ENCODE peak calls at places on chromosomes 4 and X, in eight cellular contexts. E is stimulated activated CD4-positive, alpha-beta T cell treated with anti-CD3 and anti-CD28 coated beads, Interleukin-4, amount 100 ng/mL, for 24 hours; C is progenitor cell of endocrine pancreas; W is stimulated activated CD8-positive, alpha-beta memory T cell treated with anti-CD3 and anti-CD28 coated beads, Interleukin-4, amount 100 ng/mL, for 4 hours; V is NCI-H82; I is astrocyte of the hippocampus; R is heart right ventricle; Q is activated CD8-positive, alpha-beta memory T cell treated with anti-CD3 and anti-CD28 coated beads for 48 hours. B is an unnamed sample.

GRCh38 chr4:4518747-4519146 is 23.1 kb downstream of the STX18 start:
- DNase-seq in E (no peak), C (no peak), W (no peak), V (no peak), I (no peak), R (no peak), Q (no peak), B (no peak)

GRCh38 chrX:122816288-122816687 is 367.8 kb upstream of the GRIA3 start:
- DNase-seq in E (no peak), C (no peak), W (no peak), V (no peak), I (no peak), R (no peak), Q (no peak), B (no peak)

GRCh38 chr4:40306203-40306602 is 28.9 kb upstream of the CHRNA9 start:
- DNase-seq in E (no peak), C (no peak), W (no peak), V (no peak), I (no peak), R (no peak), Q (no peak), B (no peak)

GRCh38 chrX:70553516-70553915 is 108.9 kb downstream of the DLG3 start:
- DNase-seq in E (no peak), C (no peak), W (no peak), V (no peak), I (no peak), R (no peak), Q (no peak), B (no peak)

GRCh38 chr4:26522478-26522877 is 32.2 kb upstream of the CCKAR start:
- DNase-seq in E (no peak), C (no peak), W (no peak), V (no peak), I (peak; percentile 42), R (no peak), Q (no peak), B (peak; percentile 65)

GRCh38 chr4:71711044-71711984 is 72.6 kb downstream of the GC start:
- DNase-seq in E (no peak), C (no peak), W (no peak), V (peak; percentile 87), I (no peak), R (no peak), Q (no peak), B (no peak)

GRCh38 chrX:133185938-133186337 is 32.2 kb downstream of the TFDP3 start:
- DNase-seq in E (no peak), C (no peak), W (no peak), V (no peak), I (no peak), R (no peak), Q (no peak), B (no peak)

GRCh38 chr4:21134994-21135393 is 434.7 kb downstream of the PACRGL start:
- DNase-seq in E (no peak), C (no peak), W (no peak), V (peak; percentile 68), I (peak; percentile 59), R (no peak), Q (no peak), B (peak; percentile 4)

GRCh38 chrX:54423161-54423888 is 16.9 kb upstream of the TSR2 start:
- DNase-seq in E (no peak), C (no peak), W (no peak), V (no peak), I (no peak), R (no peak), Q (no peak), B (peak; percentile 13)

GRCh38 chr4:170374770-170375169 is 285.0 kb upstream of the AADAT start:
- DNase-seq in E (no peak), C (no peak), W (no peak), V (peak; percentile 50), I (peak; percentile 4), R (no peak), Q (no peak), B (no peak)

GRCh38 chr4:47032405-47033106 is 1.2 kb downstream of the GABRB1 start:
- DNase-seq in E (peak; percentile 28), C (peak; percentile 75), W (no peak), V (peak; percentile 86), I (peak; percentile 81), R (peak; percentile 59), Q (no peak), B (peak; percentile 33)

GRCh38 chrX:112866175-112866574 is 25.5 kb upstream of the AMOT start:
- DNase-seq in E (no peak), C (no peak), W (no peak), V (no peak), I (no peak), R (no peak), Q (no peak), B (no peak)

GRCh38 chr4:121091941-121092340 is 19.6 kb upstream of the NDNF start:
- DNase-seq in E (no peak), C (no peak), W (no peak), V (no peak), I (no peak), R (no peak), Q (no peak), B (no peak)

GRCh38 chr4:95701500-95701899 is 138.4 kb upstream of the PDHA2 start:
- DNase-seq in E (no peak), C (no peak), W (no peak), V (peak; percentile 74), I (peak; percentile 78), R (no peak), Q (no peak), B (no peak)

GRCh38 chr4:25406081-25406692 is 29.1 kb downstream of the ANAPC4 start:
- DNase-seq in E (no peak), C (no peak), W (no peak), V (no peak), I (no peak), R (no peak), Q (no peak), B (peak; percentile 28)

B was measured in EH.